ENCODE peak calls at places on chromosomes 16 and 17, in five cellular contexts. K is T-helper 17 cell, W is left colon, M is HT1080, I is skeletal muscle cell. N is an unnamed sample.

GRCh38 chr17:72707881-72708280 is 384.6 kb downstream of the SLC39A11 start:
- DNase-seq in I (no peak), W (no peak), K (no peak), M (no peak), N (no peak)

GRCh38 chr17:50318551-50319310 is 27.2 kb upstream of the XYLT2 start:
- DNase-seq in W (no peak), K (no peak), I (no peak), M (no peak), N (no peak)

GRCh38 chr17:48728232-48729231 is at the start of gene HOXB13:
- DNase-seq in W (peak), M (no peak), K (no peak), I (no peak), N (peak)

GRCh38 chr17:63838586-63839184 is 3.8 kb downstream of the SMARCD2 start:
- DNase-seq in M (no peak), K (no peak), I (peak), W (peak), N (peak)

GRCh38 chr17:56690441-56691291 is 97.2 kb downstream of the NOG start:
- DNase-seq in K (no peak), I (no peak), M (no peak), W (no peak), N (peak)

GRCh38 chr16:72270531-72270930 is 98.6 kb upstream of the PMFBP1 start:
- DNase-seq in I (no peak), M (no peak), K (no peak), W (peak), N (no peak)

GRCh38 chr17:2903193-2903974 is 107.1 kb downstream of the RAP1GAP2 start:
- DNase-seq in W (no peak), I (no peak), K (no peak), M (no peak), N (no peak)

GRCh38 chr17:5821057-5821456 is 236.7 kb upstream of the NLRP1 start:
- DNase-seq in K (no peak), I (no peak), W (no peak), M (peak), N (no peak)

GRCh38 chr16:12062343-12063003 is 85.9 kb downstream of the SNX29 start:
- DNase-seq in M (peak), I (peak), K (no peak), W (peak), N (peak)

GRCh38 chr17:75031972-75032895 is 14.5 kb downstream of the ATP5PD start:
- DNase-seq in M (peak), W (peak), I (no peak), K (peak), N (peak)

GRCh38 chr17:41777579-41778188 is 8.8 kb downstream of the JUP start:
- DNase-seq in W (peak), K (no peak), I (peak), M (peak), N (peak)

GRCh38 chr17:74116087-74116717 is 87.3 kb upstream of the RPL38 start:
- DNase-seq in W (no peak), K (no peak), I (no peak), M (no peak), N (peak)

GRCh38 chr16:16030449-16030848 is 81.0 kb downstream of the ABCC1 start:
- DNase-seq in I (no peak), K (no peak), W (no peak), M (no peak), N (no peak)